ENCODE peak calls at places on chromosomes 11 and 22, in four cellular contexts. B is K562, Z is HL-60, U is GM12878. J is an unnamed sample.

GRCh38 chr11:5536482-5536881 is 11.9 kb downstream of the OR52H1 start:
- DNase-seq in U (no peak), B (no peak), Z (no peak), J (no peak)

GRCh38 chr11:122077459-122077858 is 38.6 kb downstream of the BLID start:
- DNase-seq in Z (no peak), B (no peak), U (no peak), J (no peak)

GRCh38 chr11:1889527-1889930 is 2.2 kb downstream of the PRR33 start:
- DNase-seq in B (no peak), U (no peak), Z (no peak), J (no peak)

GRCh38 chr11:70625921-70626518 is 227.7 kb downstream of the CTTN start:
- DNase-seq in Z (no peak), U (no peak), B (no peak), J (no peak)

GRCh38 chr11:70725272-70725671 is 326.9 kb downstream of the CTTN start:
- DNase-seq in Z (no peak), B (no peak), U (no peak), J (no peak)

GRCh38 chr11:3849297-3849874 is 6.1 kb upstream of the STIM1 start:
- DNase-seq in B (no peak), Z (peak), U (no peak), J (no peak)

GRCh38 chr11:73717136-73717535 is 43.7 kb downstream of the RAB6A start:
- DNase-seq in B (no peak), U (no peak), Z (no peak), J (no peak)

GRCh38 chr11:126403658-126404057 is 48.2 kb downstream of the ST3GAL4 start:
- DNase-seq in Z (no peak), U (peak), B (no peak), J (peak)

GRCh38 chr22:40578171-40578570 is 58.3 kb downstream of the MRTFA start:
- DNase-seq in B (no peak), Z (no peak), U (no peak), J (no peak)

GRCh38 chr11:125517116-125517804 is 21.2 kb upstream of the FEZ1 start:
- DNase-seq in B (peak), U (no peak), Z (no peak), J (no peak)

GRCh38 chr11:57604289-57605010 is 7.0 kb downstream of the SERPING1 start:
- DNase-seq in U (no peak), B (no peak), Z (peak), J (no peak)

GRCh38 chr11:100625041-100625440 is 62.0 kb upstream of the ARHGAP42 start:
- DNase-seq in Z (no peak), U (no peak), B (no peak), J (no peak)

GRCh38 chr22:38086942-38087341 is 3.0 kb upstream of the SLC16A8 start:
- DNase-seq in B (no peak), Z (no peak), U (no peak), J (no peak)

GRCh38 chr11:57213282-57214086 is 23.6 kb downstream of the APLNR start:
- DNase-seq in U (no peak), Z (peak), B (no peak), J (no peak)

GRCh38 chr22:29080061-29080975 is 7.5 kb downstream of the KREMEN1 start:
- DNase-seq in Z (no peak), U (no peak), B (no peak), J (no peak)

GRCh38 chr11:76739798-76740197 is 43.4 kb upstream of the TSKU start:
- DNase-seq in Z (no peak), U (no peak), B (no peak), J (no peak)

GRCh38 chr11:31421840-31422239 is 52.2 kb downstream of the DNAJC24 start:
- DNase-seq in U (no peak), B (no peak), Z (no peak), J (no peak)

GRCh38 chr11:23555085-23555484 is 694.8 kb upstream of the CCDC179 start:
- DNase-seq in Z (no peak), U (no peak), B (no peak), J (no peak)

GRCh38 chr22:49307071-49307830 is 520.4 kb downstream of the BRD1 start:
- DNase-seq in Z (no peak), U (no peak), B (no peak), J (no peak)

GRCh38 chr22:27531782-27532530 is 269.6 kb downstream of the MN1 start:
- DNase-seq in Z (no peak), U (no peak), B (no peak), J (no peak)

GRCh38 chr22:32621656-32622003 is 147.0 kb downstream of the FBXO7 start:
- DNase-seq in Z (no peak), B (no peak), U (no peak), J (no peak)

GRCh38 chr11:1639102-1639620 is 9.6 kb downstream of the KRTAP5-5 start:
- DNase-seq in U (no peak), B (no peak), Z (no peak), J (no peak)

GRCh38 chr11:5809122-5809519 is 397 bp downstream of the OR52N2 start:
- DNase-seq in U (no peak), Z (no peak), B (no peak), J (no peak)

GRCh38 chr11:130583866-130584265 is 135.4 kb downstream of the ADAMTS15 start:
- DNase-seq in B (no peak), U (no peak), Z (no peak), J (no peak)

GRCh38 chr11:70944141-70944540 is 308.2 kb downstream of the SHANK2 start:
- DNase-seq in U (no peak), Z (no peak), B (no peak), J (no peak)

GRCh38 chr11:109076870-109077269 is 345.1 kb upstream of the C11orf87 start:
- DNase-seq in Z (no peak), U (no peak), B (no peak), J (no peak)

GRCh38 chr22:21972293-21972779 is 10.3 kb downstream of the TOP3B start:
- DNase-seq in Z (peak), B (peak), U (no peak), J (peak)

GRCh38 chr11:19370100-19370861 is 129.5 kb upstream of the E2F8 start:
- DNase-seq in Z (no peak), B (no peak), U (no peak), J (no peak)

GRCh38 chr11:83724704-83725114 is 438.5 kb upstream of the CCDC90B start:
- DNase-seq in U (no peak), B (no peak), Z (no peak), J (no peak)

GRCh38 chr11:5556596-5557188 is 8.4 kb upstream of the OR52H1 start:
- DNase-seq in Z (no peak), U (no peak), B (no peak), J (no peak)

GRCh38 chr22:32649515-32650200 is 151.8 kb upstream of the TIMP3 start:
- DNase-seq in U (no peak), Z (no peak), B (peak), J (no peak)

GRCh38 chr11:20609727-20610707 is 10.6 kb downstream of the SLC6A5 start:
- DNase-seq in Z (peak), U (no peak), B (peak), J (peak)

GRCh38 chr11:8768625-8769333 is 86.2 kb downstream of the RPL27A start:
- DNase-seq in U (no peak), B (peak), Z (no peak), J (no peak)

GRCh38 chr11:32893091-32893946 is 708 bp downstream of the QSER1 start:
- DNase-seq in B (peak), Z (peak), U (no peak), J (peak)

GRCh38 chr11:47641585-47642098 is 717 bp downstream of the MTCH2 start:
- DNase-seq in U (no peak), B (no peak), Z (no peak), J (no peak)

GRCh38 chr11:120547871-120548681 is 36.5 kb downstream of the GRIK4 start:
- DNase-seq in Z (no peak), U (no peak), B (no peak), J (no peak)

GRCh38 chr22:31179345-31179744 is 19.4 kb downstream of the RNF185 start:
- DNase-seq in U (no peak), Z (no peak), B (no peak), J (no peak)

GRCh38 chr11:12071574-12071973 is 38.8 kb upstream of the MICAL2 start:
- DNase-seq in Z (no peak), U (no peak), B (no peak), J (no peak)

GRCh38 chr22:38239101-38239761 is 33.6 kb downstream of the TMEM184B start:
- DNase-seq in B (no peak), U (no peak), Z (no peak), J (no peak)

GRCh38 chr11:8382436-8383053 is 118.9 kb upstream of the LMO1 start:
- DNase-seq in U (no peak), B (no peak), Z (no peak), J (no peak)

DNA sequence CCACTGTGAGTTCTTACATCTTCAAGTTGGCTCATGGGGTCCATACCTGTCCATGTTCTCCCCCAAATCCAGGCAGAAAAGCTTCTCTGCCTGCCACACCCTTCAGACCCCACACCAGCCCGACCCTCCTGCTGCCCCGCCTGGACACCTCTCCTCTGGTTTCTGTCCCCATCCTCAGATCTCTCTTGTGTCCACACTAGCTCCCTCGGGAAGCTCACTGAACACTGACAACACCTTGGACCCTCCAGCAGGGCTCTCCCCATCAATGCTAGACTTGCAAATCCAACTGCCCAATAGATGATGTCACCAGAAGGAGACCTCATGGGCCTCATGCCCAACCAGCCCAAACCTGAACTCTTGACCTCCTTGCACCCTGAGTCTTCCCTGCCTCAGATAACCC is 2.9 kb downstream of the SCARF2 start:
- DNase-seq in U (no peak), Z (no peak), B (no peak), J (no peak)
- TF ChIP-seq SPI1 in U (no peak), Z (no peak), B (no peak), J (no peak)

GRCh38 chr11:65537296-65537597 is 12.4 kb downstream of the SCYL1 start:
- DNase-seq in U (no peak), Z (no peak), B (no peak), J (no peak)
- TF ChIP-seq POLR2AphosphoS5 in U (peak), Z (no peak), B (no peak), J (no peak)

GRCh38 chr11:112025682-112026081 is 474 bp downstream of the DLAT start:
- DNase-seq in B (no peak), Z (peak), U (no peak), J (peak)
- TF ChIP-seq SPI1 in B (no peak), Z (no peak), U (no peak), J (no peak)

DNA sequence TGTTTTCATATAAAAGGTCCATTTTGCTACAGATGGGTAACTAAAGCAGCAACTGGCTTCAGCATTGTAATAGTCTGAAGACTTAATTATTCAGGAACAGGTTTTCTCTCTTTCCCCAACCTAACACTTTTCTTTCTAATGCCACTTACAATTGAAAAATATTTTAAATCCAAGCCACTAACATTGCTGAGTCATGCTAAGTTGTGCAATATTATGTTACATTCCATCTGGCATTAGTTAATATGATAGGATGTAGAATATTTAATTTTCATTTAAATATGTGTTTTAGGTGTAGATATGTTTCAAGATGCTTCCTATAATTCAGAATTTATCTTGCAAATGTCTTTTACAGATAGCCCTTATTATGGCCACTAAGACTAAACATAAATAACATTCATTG is 98.6 kb downstream of the KIF18A start:
- DNase-seq in Z (no peak), U (no peak), B (no peak), J (no peak)
- TF ChIP-seq POLR2AphosphoS5 in Z (no peak), U (no peak), B (no peak), J (no peak)

GRCh38 chr11:107752954-107753822 is 41.3 kb upstream of the SLN start:
- DNase-seq in B (no peak), U (no peak), Z (no peak), J (no peak)

GRCh38 chr11:107747622-107748021 is 35.8 kb upstream of the SLN start:
- DNase-seq in B (no peak), Z (no peak), U (no peak), J (no peak)

GRCh38 chr11:107752508-107752907 is 40.7 kb upstream of the SLN start:
- DNase-seq in Z (no peak), U (no peak), B (no peak), J (no peak)

GRCh38 chr11:107751082-107751481 is 39.2 kb upstream of the SLN start:
- DNase-seq in Z (no peak), B (no peak), U (no peak), J (no peak)

GRCh38 chr11:107750313-107750712 is 38.5 kb upstream of the SLN start:
- DNase-seq in B (no peak), U (no peak), Z (no peak), J (no peak)
- TF ChIP-seq SPI1 in B (no peak), U (no peak), Z (no peak), J (no peak)

DNA sequence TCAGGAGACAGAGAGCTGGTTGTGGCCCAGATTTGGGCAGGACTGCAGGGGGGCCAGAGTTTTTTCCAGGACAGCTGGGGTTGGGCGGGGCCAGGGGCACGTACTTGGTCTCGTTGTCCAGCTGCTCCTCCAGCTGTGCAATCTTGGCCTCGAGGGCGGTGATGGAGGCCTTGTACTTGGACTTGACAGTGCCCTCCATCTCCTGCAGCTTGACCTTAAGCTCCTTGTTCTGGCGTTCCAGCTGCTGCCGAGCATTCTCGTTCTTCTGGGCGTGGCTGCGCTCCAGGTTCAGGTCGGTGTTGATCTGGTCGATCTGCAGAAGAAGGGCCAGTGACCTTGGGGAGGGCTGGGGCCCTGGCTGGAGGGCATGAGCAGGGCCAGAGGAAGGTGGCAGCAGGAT is 32.1 kb downstream of the APOL1 start:
- DNase-seq in B (no peak), U (no peak), Z (no peak), J (no peak)
- TF ChIP-seq POLR2AphosphoS5 in B (no peak), U (no peak), Z (no peak), J (no peak)

DNA sequence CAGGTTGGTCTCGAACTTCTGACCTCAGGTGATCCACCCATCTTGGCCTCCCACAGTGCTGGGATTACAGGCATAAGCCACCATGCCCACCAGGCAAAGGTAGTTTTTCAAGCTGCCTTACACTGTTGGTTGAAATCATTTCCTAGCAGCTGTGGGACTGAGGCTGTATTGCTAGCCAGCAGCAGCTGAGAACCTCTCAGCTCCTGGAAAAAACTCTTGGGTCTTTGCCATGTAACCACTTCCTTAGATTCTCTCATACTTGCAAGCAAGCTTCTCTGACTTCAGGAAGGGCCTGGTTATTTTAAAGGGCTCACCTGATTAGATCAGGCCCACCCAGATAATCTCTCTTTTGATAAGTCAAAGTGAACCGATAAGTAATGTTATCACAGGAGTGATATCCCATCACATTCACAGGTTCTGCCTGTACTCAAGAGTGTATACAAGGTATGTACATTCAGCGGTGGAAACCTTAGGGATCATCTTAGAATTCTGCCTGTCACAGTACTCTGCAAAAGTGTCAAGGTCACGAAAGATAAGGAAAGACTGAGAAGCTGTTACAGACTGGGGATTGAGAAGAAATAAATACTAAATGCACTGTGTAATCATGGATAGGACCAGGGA is 7.4 kb upstream of the CLPB start:
- DNase-seq in U (no peak), B (no peak), Z (peak), J (no peak)
- TF ChIP-seq SPI1 in U (no peak), B (peak), Z (peak), J (no peak)

DNA sequence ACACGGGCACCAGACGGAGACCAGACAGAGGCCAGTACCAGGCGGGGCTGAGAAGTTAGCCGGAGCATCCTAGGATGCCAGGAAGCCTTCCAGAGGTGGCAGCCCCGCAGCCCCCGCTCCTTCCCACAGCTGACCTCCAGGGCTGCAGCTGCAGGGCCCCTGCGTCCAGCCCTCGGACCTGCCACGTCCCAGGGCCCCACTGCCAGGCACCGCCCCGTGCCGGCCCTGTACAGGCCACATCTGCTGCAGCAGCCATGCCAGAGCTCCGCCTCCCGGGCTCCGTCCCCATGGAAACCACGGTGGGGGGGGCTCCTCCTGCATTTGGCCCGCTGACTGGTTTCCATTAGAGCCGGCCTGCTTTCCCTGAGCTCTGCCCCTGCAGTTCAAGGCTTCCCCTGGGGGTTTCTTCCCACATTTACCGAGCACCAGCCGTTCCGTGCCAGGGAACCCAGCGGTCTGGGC is 62.5 kb upstream of the PPARA start:
- DNase-seq in B (peak), U (no peak), Z (no peak), J (no peak)
- TF ChIP-seq POLR2AphosphoS5 in B (no peak), U (no peak), Z (no peak), J (no peak)

DNA sequence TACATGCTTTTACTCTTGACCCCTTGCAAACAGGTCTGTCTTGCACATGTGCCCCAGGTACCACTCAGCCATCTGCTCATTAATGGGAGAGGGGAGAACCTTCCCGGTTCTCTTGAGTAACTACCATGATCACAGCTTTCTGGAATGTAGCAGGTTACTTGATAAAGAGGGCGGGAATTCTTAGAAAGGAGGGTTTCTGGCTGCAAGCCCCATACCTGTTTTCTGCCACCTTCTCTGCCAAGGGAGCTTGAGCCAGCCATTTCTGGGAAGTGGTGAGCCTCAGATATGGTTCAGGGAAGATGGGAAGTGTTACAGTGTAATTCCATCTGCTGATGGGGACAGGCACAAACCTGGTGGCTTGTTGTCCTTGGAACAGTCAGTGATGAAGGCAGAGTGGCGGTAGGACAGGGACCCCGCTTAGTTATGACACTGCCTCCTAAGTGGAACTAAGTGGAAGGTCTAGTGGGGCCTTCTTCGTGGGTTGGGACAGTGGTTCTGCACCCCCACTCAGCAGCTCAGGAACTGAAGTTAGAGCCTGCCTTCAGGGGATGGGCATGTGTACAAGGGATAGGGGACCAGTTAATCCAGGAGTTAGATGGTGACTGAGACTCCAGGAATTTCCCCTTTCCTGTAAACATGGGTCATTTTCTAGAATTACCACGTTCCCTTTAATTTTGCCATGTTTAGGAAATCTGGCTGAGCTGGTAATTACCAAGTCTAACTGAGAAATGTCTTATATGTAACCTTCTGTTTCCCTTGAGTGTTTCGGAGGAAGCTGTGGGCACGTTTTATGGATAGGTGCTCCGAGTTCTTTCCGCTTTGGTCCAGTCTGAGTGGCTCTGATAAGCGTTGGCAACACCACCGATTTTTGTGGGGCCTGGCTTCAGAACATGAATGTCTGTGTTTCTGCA is 35.2 kb downstream of the BCR start:
- DNase-seq in B (peak), Z (peak), U (no peak), J (no peak)
- TF ChIP-seq SPI1 in B (no peak), Z (no peak), U (no peak), J (no peak)

J was measured in GM12891.